ENCODE peak calls at places on chromosomes 16 and 17, in ten cellular contexts. Q is spleen, P is stomach, Y is GM12878, X is HCT116, C is esophagus muscularis mucosa, H is HepG2, M is vagina, D is prostate gland, G is H1. V is an unnamed sample.

GRCh38 chr17:45149669-45150603 is 1.7 kb downstream of the HEXIM1 start:
- DNase-seq in Y (no peak), D (peak; percentile 68), Q (peak; percentile 90), H (no peak), P (peak; percentile 65), G (no peak), C (no peak), M (peak; percentile 91), X (no peak), V (peak; percentile 74)

GRCh38 chr16:89920723-89921122 is 2.1 kb downstream of the MC1R start:
- DNase-seq in M (no peak), C (no peak), X (no peak), Q (no peak), Y (no peak), P (no peak), D (no peak), H (no peak), G (no peak), V (no peak)

GRCh38 chr16:69179255-69180010 is 7.5 kb upstream of the SNTB2 start:
- DNase-seq in Y (no peak), P (peak; percentile 87), C (peak; percentile 93), G (no peak), H (peak; percentile 40), M (no peak), Q (no peak), D (peak; percentile 88), X (no peak), V (peak; percentile 72)

GRCh38 chr17:42920922-42921321 is 20.3 kb downstream of the G6PC1 start:
- DNase-seq in H (peak; percentile 18), Y (no peak), C (no peak), Q (no peak), D (no peak), G (no peak), P (peak; percentile 30), M (no peak), X (no peak), V (no peak)

GRCh38 chr16:66026211-66026610 is 340.3 kb upstream of the CDH5 start:
- DNase-seq in P (no peak), D (peak; percentile 36), M (no peak), Y (no peak), X (no peak), H (no peak), C (no peak), G (peak; percentile 49), Q (no peak), V (no peak)

GRCh38 chr17:17712268-17712924 is 31.1 kb downstream of the RAI1 start:
- DNase-seq in C (no peak), H (no peak), M (no peak), D (no peak), Y (peak; percentile 68), Q (no peak), P (no peak), G (no peak), X (no peak), V (no peak)

GRCh38 chr17:82060001-82060380 is 5.6 kb downstream of the DUS1L start:
- DNase-seq in G (no peak), Y (no peak), D (no peak), C (no peak), M (no peak), Q (peak; percentile 67), X (no peak), H (no peak), P (no peak), V (no peak)

GRCh38 chr16:21208831-21209230 is 2.5 kb downstream of the ZP2 start:
- DNase-seq in Y (no peak), G (no peak), P (no peak), D (no peak), M (no peak), X (no peak), C (no peak), H (no peak), Q (no peak), V (no peak)

GRCh38 chr16:88531931-88532433 is 38.2 kb upstream of the ZC3H18 start:
- DNase-seq in X (no peak), H (no peak), Y (no peak), P (no peak), G (no peak), C (no peak), Q (peak; percentile 82), M (no peak), D (no peak), V (no peak)

GRCh38 chr16:88534731-88535141 is 35.5 kb upstream of the ZC3H18 start:
- DNase-seq in X (peak; percentile 24), H (no peak), D (no peak), Q (peak; percentile 90), P (no peak), G (no peak), Y (no peak), C (no peak), M (no peak), V (no peak)

GRCh38 chr16:88532434-88533241 is 37.6 kb upstream of the ZC3H18 start:
- DNase-seq in P (no peak), Q (peak; percentile 81), X (no peak), H (no peak), Y (no peak), M (no peak), G (no peak), D (no peak), C (no peak), V (no peak)

GRCh38 chr16:88533945-88534641 is 36.1 kb upstream of the ZC3H18 start:
- DNase-seq in Q (peak; percentile 95), P (peak; percentile 59), G (peak; percentile 87), H (no peak), D (peak; percentile 65), M (no peak), C (no peak), X (peak; percentile 31), Y (no peak), V (peak; percentile 74)

GRCh38 chr16:88533381-88533831 is 36.8 kb upstream of the ZC3H18 start:
- DNase-seq in Y (no peak), H (no peak), M (no peak), P (no peak), C (no peak), Q (no peak), X (no peak), G (no peak), D (no peak), V (no peak)
- TF ChIP-seq CTCF in Y (no peak), H (no peak), M (no peak), P (no peak), C (no peak), Q (no peak), X (no peak), G (no peak), D (no peak), V (no peak)

DNA sequence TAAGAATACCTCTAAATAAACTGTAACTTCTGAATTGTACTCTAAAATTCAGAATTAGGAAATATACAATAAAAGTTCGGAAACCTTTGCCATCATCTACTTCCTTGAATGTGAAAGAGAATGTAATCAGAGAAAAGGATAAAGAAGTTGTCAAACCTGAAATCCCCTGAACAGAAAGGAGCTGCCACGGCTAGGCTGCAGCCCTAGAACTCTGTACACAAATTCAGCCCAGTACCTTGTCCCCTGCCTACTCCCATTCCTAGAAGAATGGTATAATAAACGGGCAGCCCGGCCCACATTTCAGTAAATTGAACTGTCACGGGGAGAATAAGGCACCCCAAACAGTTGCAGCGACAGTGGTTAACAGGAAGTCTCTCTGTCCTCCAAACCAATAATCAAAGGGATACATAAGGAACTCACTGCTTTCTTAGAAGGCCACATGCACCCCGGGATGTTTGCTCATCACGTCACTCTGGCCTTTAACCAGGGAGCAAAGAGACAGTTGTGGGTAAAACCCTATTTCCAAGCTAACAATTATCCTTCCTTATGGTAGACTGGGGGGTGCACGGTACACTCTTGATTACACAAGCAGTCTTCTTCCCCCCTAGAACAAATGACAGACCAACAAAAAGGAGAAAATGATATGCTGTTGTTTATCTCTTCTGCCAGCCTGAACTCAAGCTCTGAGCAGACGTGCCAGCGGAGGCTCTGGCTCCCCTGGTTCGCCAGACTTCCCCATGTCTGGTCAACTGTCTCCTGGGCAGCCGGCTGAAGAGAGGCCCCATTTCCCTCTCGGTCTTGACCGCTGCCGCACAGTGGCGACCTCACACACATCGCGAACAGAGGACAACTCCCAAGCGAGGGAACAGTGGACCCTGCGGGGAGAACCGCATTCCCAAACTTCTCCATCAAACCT is 24.5 kb upstream of the RFFL start:
- DNase-seq in Y (no peak), M (no peak), D (peak; percentile 54), X (no peak), Q (peak; percentile 89), P (peak; percentile 58), G (no peak), C (no peak), H (peak; percentile 49), V (no peak)
- TF ChIP-seq POLR2AphosphoS5 in Y (peak; percentile 69), M (no peak), D (peak; percentile 36), X (peak; percentile 6), Q (peak; percentile 60), P (no peak), G (no peak), C (peak; percentile 19), H (no peak), V (peak; percentile 8)

DNA sequence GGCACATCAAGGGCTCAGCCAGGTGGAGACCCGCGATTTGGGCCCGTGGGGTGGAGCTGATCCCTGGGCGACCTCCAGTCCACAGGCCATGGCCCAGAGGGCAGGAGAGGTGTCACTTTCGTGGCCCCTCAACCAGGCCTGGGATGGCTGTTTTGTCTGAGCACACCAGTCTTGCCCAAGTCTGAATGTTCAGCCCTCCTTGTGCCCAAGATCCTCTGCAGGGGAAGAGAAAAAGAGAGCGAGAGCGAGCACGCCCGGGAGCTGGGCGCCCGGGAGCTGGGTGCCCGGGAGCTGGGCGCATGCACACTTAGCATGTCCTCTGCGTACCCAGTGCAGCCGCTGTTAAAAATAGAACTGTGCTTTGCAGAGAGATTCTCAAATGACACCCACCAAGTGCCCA is 403.4 kb upstream of the TNRC6C start:
- DNase-seq in M (no peak), D (no peak), H (no peak), Y (no peak), P (no peak), Q (no peak), C (no peak), G (no peak), X (no peak), V (no peak)
- TF ChIP-seq POLR2A in M (no peak), D (no peak), H (no peak), Y (no peak), P (no peak), Q (no peak), C (no peak), G (no peak), X (no peak), V (no peak)

GRCh38 chr16:29756654-29757053 is 10.9 kb upstream of the C16orf54 start:
- DNase-seq in P (no peak), X (no peak), G (no peak), D (no peak), H (no peak), Y (no peak), C (no peak), Q (no peak), M (no peak), V (no peak)

GRCh38 chr16:29761882-29762281 is 16.1 kb upstream of the C16orf54 start:
- DNase-seq in G (no peak), C (no peak), P (no peak), H (no peak), Q (no peak), Y (no peak), D (no peak), M (no peak), X (no peak), V (no peak)

GRCh38 chr16:29753516-29753915 is 7.7 kb upstream of the C16orf54 start:
- DNase-seq in G (no peak), P (no peak), C (no peak), Y (no peak), Q (no peak), H (no peak), D (no peak), M (no peak), X (no peak), V (no peak)

GRCh38 chr16:29760567-29761279 is 14.9 kb upstream of the C16orf54 start:
- DNase-seq in D (no peak), G (no peak), P (no peak), Q (no peak), Y (no peak), C (no peak), H (no peak), M (no peak), X (no peak), V (no peak)

GRCh38 chr16:29757950-29758466 is 12.2 kb upstream of the C16orf54 start:
- DNase-seq in C (no peak), P (no peak), G (no peak), M (no peak), Y (no peak), H (peak; percentile 82), X (no peak), D (no peak), Q (no peak), V (no peak)
- TF ChIP-seq CTCF in C (no peak), P (no peak), G (no peak), M (no peak), Y (no peak), H (peak; percentile 47), X (no peak), D (no peak), Q (no peak), V (no peak)

V was measured in breast epithelium.